ENCODE peak calls at places on chromosomes 1 and 21, in nine cellular contexts. K, I, S, V, X, N, H, Z and A are unnamed samples.
A peak's percentile ranks its signal among the peaks of the same experiment; 100 is the strongest.

GRCh38 chr21:33042812-33043211 is 17.1 kb downstream of the OLIG2 start:
- DNase-seq in Z (no peak), K (no peak), I (peak; percentile 76), V (no peak), N (no peak), X (no peak), H (no peak), S (peak; percentile 61), A (no peak)

GRCh38 chr1:220962031-220962751 is 82.9 kb downstream of the HLX start:
- DNase-seq in Z (no peak), S (peak; percentile 99), H (peak; percentile 19), K (no peak), V (no peak), I (peak; percentile 99), N (no peak), X (no peak), A (no peak)

GRCh38 chr1:75394386-75395139 is 216.4 kb downstream of the SLC44A5 start:
- DNase-seq in N (no peak), K (no peak), H (no peak), X (no peak), Z (no peak), I (no peak), S (no peak), V (no peak), A (no peak)

GRCh38 chr1:221605569-221605968 is 136.3 kb downstream of the DUSP10 start:
- DNase-seq in S (no peak), I (no peak), H (no peak), X (no peak), N (no peak), K (no peak), V (no peak), Z (no peak), A (no peak)

GRCh38 chr1:24284156-24284471 is 35.0 kb upstream of the GRHL3 start:
- DNase-seq in V (no peak), H (no peak), I (no peak), Z (no peak), N (no peak), S (no peak), K (no peak), X (no peak), A (no peak)

GRCh38 chr21:46119565-46120271 is 21.8 kb downstream of the COL6A2 start:
- DNase-seq in X (no peak), V (peak; percentile 27), S (no peak), N (no peak), I (no peak), Z (no peak), H (no peak), K (no peak), A (peak; percentile 39)

GRCh38 chr1:85148524-85149250 is 52.1 kb downstream of the SYDE2 start:
- DNase-seq in V (no peak), N (no peak), Z (peak; percentile 21), H (no peak), I (peak; percentile 72), X (peak; percentile 12), K (no peak), S (no peak), A (peak; percentile 19)

GRCh38 chr1:155016231-155016831 is 13.7 kb downstream of the ZBTB7B start:
- DNase-seq in I (no peak), S (no peak), Z (no peak), K (no peak), H (no peak), X (no peak), N (no peak), V (no peak), A (no peak)

GRCh38 chr1:20871419-20871818 is 84.3 kb upstream of the HP1BP3 start:
- DNase-seq in K (no peak), N (no peak), V (no peak), I (no peak), Z (no peak), S (peak; percentile 83), H (no peak), X (no peak), A (no peak)

GRCh38 chr1:61931587-61932279 is 189.5 kb downstream of the PATJ start:
- DNase-seq in N (no peak), I (no peak), K (no peak), V (no peak), S (no peak), H (no peak), Z (no peak), X (no peak), A (no peak)

GRCh38 chr1:108130812-108131211 is 69.3 kb downstream of the SLC25A24 start:
- DNase-seq in V (no peak), K (no peak), S (no peak), N (no peak), X (no peak), I (no peak), H (peak; percentile 64), Z (no peak), A (no peak)

GRCh38 chr1:210669951-210670350 is 341.2 kb downstream of the HHAT start:
- DNase-seq in X (no peak), S (no peak), Z (no peak), I (no peak), V (no peak), H (no peak), N (no peak), K (no peak), A (no peak)

GRCh38 chr21:26120833-26121232 is 49.7 kb downstream of the APP start:
- DNase-seq in Z (no peak), V (no peak), S (no peak), N (no peak), H (no peak), I (peak; percentile 58), K (no peak), X (no peak), A (no peak)

GRCh38 chr1:210688482-210689233 is 360.0 kb downstream of the HHAT start:
- DNase-seq in H (no peak), N (no peak), Z (no peak), V (no peak), I (peak; percentile 10), X (no peak), K (no peak), S (no peak), A (no peak)

GRCh38 chr1:55040083-55040952 is 970 bp downstream of the PCSK9 start:
- DNase-seq in K (peak; percentile 20), Z (no peak), N (no peak), X (no peak), V (peak; percentile 47), H (no peak), I (no peak), S (no peak), A (no peak)

GRCh38 chr1:226532553-226532952 is 16.0 kb upstream of the STUM start:
- DNase-seq in I (no peak), S (no peak), H (no peak), Z (no peak), V (no peak), K (peak; percentile 37), N (no peak), X (no peak), A (no peak)